ENCODE peak calls at places on chromosomes 3 and 15, in four cellular contexts. V, D, J and E are unnamed samples.

GRCh38 chr3:127172670-127173515 is 20.0 kb upstream of the PRR23E start:
- DNase-seq in V (no peak), J (peak), D (peak), E (peak)

GRCh38 chr3:134369231-134369741 is 5.0 kb downstream of the AMOTL2 start:
- DNase-seq in D (peak), V (no peak), J (no peak), E (peak)

GRCh38 chr15:31045606-31046005 is 54.2 kb upstream of the MTMR10 start:
- DNase-seq in D (no peak), V (no peak), J (no peak), E (no peak)

GRCh38 chr15:38217181-38217580 is 35.5 kb upstream of the SPRED1 start:
- DNase-seq in D (peak), V (no peak), J (peak), E (peak)

GRCh38 chr3:354433-354832 is 157.9 kb downstream of the CHL1 start:
- DNase-seq in V (no peak), D (peak), J (no peak), E (peak)

GRCh38 chr15:91224750-91225380 is 124.8 kb downstream of the SV2B start:
- DNase-seq in D (peak), V (no peak), J (no peak), E (peak)

GRCh38 chr15:57330619-57331018 is 45.7 kb upstream of the CGNL1 start:
- DNase-seq in D (no peak), V (no peak), J (no peak), E (no peak)

GRCh38 chr15:38688761-38689160 is 124.1 kb upstream of the RASGRP1 start:
- DNase-seq in V (no peak), D (no peak), J (no peak), E (no peak)

GRCh38 chr15:74453925-74454763 is 6.8 kb downstream of the UBL7 start:
- DNase-seq in J (no peak), V (no peak), D (peak), E (peak)

GRCh38 chr3:47376393-47376792 is 4.4 kb upstream of the PTPN23 start:
- DNase-seq in D (no peak), J (no peak), V (no peak), E (no peak)

GRCh38 chr3:54342676-54343075 is 220.3 kb downstream of the CACNA2D3 start:
- DNase-seq in J (no peak), V (peak), D (no peak), E (no peak)

GRCh38 chr3:186452517-186452916 is 90.5 kb upstream of the DGKG start:
- DNase-seq in J (peak), D (peak), V (no peak), E (peak)

GRCh38 chr15:53843869-53844569 is 84.6 kb upstream of the WDR72 start:
- DNase-seq in J (no peak), V (no peak), D (no peak), E (no peak)

GRCh38 chr3:128879991-128880390 is 571 bp downstream of the ACAD9 start:
- DNase-seq in V (peak), J (no peak), D (no peak), E (no peak)

GRCh38 chr3:13629644-13630043 is 80.7 kb downstream of the FBLN2 start:
- DNase-seq in J (no peak), D (no peak), V (no peak), E (no peak)

GRCh38 chr3:113495035-113495434 is 19.9 kb downstream of the SPICE1 start:
- DNase-seq in V (no peak), J (no peak), D (peak), E (peak)

GRCh38 chr15:100220058-100220728 is 121.6 kb downstream of the ADAMTS17 start:
- DNase-seq in J (no peak), D (no peak), V (no peak), E (no peak)

GRCh38 chr3:39541917-39542329 is 74.4 kb downstream of the MOBP start:
- DNase-seq in V (no peak), J (no peak), D (peak), E (peak)
- TF ChIP-seq CTCF in V (no peak), J (peak), D (peak), E (peak)

GRCh38 chr15:71386005-71386404 is 270.7 kb downstream of the THSD4 start:
- DNase-seq in D (no peak), J (no peak), V (no peak), E (no peak)

GRCh38 chr15:71385026-71385425 is 269.8 kb downstream of the THSD4 start:
- DNase-seq in V (no peak), D (no peak), J (no peak), E (peak)

GRCh38 chr15:71385469-71385868 is 270.2 kb downstream of the THSD4 start:
- DNase-seq in J (no peak), D (no peak), V (no peak), E (no peak)

GRCh38 chr15:71387825-71388224 is 272.6 kb downstream of the THSD4 start:
- DNase-seq in V (no peak), J (no peak), D (no peak), E (no peak)

DNA sequence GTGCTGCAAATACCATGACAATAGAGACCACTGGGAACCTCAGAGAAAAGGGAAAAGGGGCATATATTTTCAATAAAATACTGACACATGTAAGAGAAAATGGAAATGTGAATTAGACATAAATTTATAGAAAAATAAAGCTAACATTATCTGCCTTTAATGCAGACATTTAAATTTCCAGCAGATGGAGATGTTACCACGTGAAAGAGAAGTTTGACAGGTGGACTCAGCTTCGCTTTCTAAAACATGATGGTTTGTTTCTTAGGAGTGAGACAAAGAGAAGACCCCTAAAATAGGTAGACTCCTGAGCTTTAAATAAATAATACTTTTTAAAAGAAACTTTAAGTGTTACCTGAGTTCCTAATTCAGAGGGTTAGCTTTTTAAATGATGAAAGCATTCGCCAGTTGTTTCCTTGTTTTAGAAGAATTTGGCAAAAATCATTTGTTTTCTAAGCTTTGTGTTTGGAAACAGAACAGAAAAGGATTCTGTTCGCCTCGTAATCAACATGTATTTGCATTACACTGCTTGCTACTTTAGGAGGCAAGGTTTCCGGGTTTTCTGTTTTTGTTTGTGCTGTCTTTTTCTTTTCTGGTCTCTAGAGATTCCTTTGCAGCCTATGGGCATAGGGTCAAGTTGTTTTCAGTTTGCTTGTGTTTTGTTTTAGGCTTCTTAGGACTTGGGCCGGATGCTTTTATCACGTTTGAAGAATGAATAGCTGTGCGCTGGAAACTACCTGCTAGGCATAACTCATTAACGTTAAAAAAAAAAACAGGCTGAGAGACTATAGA is 271.4 kb downstream of the THSD4 start:
- DNase-seq in V (no peak), D (peak), J (no peak), E (peak)
- TF ChIP-seq CTCF in V (peak), D (peak), J (peak), E (peak)

DNA sequence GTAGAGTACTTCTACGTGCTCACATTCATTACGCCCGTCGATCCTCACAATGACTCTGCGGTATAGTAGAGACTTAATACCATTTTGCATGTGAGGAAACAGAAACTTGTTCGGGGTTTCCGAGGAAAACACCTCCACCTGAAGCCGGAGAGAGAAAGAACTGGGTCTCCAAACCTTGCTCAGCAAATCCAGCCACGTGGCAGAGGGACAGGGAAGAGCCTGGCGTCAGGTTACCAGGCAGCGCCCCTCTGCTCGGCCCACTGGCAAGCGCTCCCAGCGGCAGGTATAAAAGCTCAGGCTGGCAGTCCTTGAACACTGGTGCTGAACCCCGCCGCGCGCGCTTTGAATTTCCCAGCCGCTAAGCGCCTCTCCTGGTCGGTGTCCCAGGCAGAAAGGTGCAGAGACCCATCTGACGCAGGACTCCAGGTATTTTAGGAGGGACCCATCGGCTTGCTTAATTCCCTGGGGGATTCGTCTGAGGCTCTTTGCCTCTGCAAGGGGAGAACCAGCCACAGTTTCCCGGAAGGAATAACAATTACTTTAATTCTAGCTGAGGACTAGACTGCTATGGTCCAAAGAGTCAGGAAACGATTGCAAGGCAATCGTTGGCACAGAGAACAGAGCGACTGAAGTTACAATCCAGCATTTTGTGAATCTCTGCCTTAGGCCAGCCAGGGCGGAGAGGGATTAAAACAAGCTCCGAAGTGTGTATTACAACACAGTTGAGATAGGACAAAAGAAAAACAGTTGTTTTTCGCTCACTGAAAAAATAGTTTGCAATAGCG is at the start of gene C2CD4A:
- DNase-seq in D (peak), V (peak), J (no peak), E (peak)
- TF ChIP-seq CTCF in D (peak), V (no peak), J (peak), E (peak)

GRCh38 chr3:31858439-31858838 is 122.6 kb downstream of the OSBPL10 start:
- DNase-seq in V (no peak), D (no peak), J (no peak), E (no peak)
- TF ChIP-seq CTCF in V (no peak), D (peak), J (no peak), E (no peak)

GRCh38 chr3:147191795-147192385 is 214.5 kb downstream of the ZIC4 start:
- DNase-seq in V (no peak), J (peak), D (peak), E (peak)
- TF ChIP-seq CTCF in V (no peak), J (peak), D (peak), E (peak)

DNA sequence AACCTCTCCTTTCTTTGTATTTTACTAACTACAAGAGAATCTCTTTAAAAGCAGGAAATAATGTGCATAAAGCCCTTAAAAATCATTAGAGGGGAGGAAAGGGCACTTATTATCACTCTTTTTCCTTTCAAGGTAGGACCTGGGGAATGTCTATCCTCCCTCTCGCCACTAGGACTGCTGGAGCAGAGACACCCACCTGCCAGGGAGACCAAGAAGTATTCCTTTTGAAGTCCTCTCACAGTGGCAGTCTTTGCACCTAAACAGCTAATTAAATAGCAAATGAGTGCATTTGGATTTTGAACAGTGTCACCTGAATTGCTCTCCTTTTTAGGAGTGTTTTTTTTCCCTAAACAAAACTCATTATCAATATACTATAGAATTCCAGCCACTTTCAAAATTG is 874.1 kb downstream of the ZPLD1 start:
- DNase-seq in J (no peak), D (no peak), V (no peak), E (no peak)
- TF ChIP-seq CTCF in J (peak), D (peak), V (no peak), E (no peak)

DNA sequence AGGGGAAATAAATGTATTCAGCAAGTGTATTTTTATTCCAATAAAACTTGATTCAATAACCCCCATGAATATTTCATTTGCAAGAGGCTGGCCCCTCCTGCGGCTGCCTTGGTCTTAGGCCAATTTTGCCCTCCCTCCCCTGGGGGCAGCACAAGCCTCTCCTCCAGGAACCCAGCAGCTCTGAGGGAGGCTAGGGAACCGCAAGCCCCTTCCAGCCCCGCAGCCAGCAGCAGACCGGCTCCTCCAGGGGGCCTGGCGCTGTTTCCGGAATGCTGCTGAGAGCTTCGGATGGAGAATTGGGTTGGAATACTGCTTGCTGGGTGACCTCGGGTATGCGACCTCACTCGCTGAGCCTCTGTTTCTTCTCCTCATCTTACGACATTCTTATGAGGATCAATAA is 150.1 kb downstream of the RAB11A start:
- DNase-seq in V (no peak), J (no peak), D (peak), E (no peak)
- TF ChIP-seq CTCF in V (no peak), J (no peak), D (peak), E (no peak)

GRCh38 chr15:49620658-49621326 is at the start of the genes DTWD1 and FAM227B:
- DNase-seq in J (peak), V (peak), D (peak), E (peak)

GRCh38 chr15:49620174-49620573 is 444 bp downstream of the FAM227B start:
- DNase-seq in D (peak), V (no peak), J (no peak), E (peak)

GRCh38 chr15:49624046-49624445 is 3.2 kb downstream of the DTWD1 start:
- DNase-seq in V (no peak), J (no peak), D (peak), E (no peak)

GRCh38 chr15:49621327-49622210 is 721 bp downstream of the DTWD1 start:
- DNase-seq in V (no peak), J (no peak), D (peak), E (peak)

GRCh38 chr15:49622561-49622960 is 1.7 kb downstream of the DTWD1 start:
- DNase-seq in V (no peak), J (no peak), D (peak), E (peak)
- TF ChIP-seq CTCF in V (no peak), J (no peak), D (peak), E (peak)

DNA sequence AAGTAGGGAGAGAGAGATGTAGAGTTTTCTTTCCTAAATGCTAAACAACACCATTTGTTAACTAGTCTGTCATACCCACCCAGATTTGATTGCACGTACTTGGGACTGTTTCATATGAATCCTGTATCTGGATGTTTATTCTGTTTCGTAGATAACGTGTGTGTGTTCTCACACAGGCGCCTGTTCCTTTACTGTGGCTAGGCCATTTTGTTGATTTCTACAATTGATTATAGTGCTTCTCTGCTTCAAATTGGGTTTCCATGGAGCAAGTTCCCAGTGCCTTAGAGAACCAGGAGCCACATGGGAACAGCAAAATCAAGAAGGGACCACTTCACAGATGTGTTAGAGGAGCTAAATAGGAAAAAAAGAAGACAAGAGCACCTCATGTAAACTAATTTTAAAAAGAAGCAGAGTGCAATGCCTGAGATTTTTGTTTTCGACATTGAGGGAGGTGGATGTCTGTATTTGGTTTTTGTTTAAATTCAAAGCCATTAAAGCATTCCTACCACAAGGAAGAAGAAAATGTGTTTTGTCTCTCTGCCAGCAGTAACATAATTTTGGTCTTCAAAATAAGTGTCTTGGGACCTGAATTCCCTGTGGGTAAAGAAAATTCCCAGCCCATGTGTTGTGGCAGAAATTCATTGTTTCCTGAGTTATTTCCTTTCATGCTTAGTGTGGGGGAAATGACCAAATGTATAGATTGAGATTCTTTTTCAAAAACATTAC is 424.0 kb upstream of the C2CD4B start:
- DNase-seq in D (peak), J (no peak), V (no peak), E (peak)
- TF ChIP-seq CTCF in D (no peak), J (no peak), V (no peak), E (no peak)